ENCODE peak calls at places on chromosomes 2 and 18, in six cellular contexts. I is natural killer cell; D is T-cell; P is Right ventricle myocardium inferior; N is upper lobe of right lung; M is activated T-cell treated with anti-CD3 and anti-CD28 coated beads, Interleukin-2, amount 50 U/mL, for 4 hours. Q is an unnamed sample.
A peak's percentile ranks its signal among the peaks of the same experiment; 100 is the strongest.

GRCh38 chr2:188478724-188479123 is 187.1 kb downstream of the GULP1 start:
- ATAC-seq in I (no peak), D (no peak), P (no peak), N (no peak), M (peak; percentile 10), Q (no peak)

GRCh38 chr2:80002112-80002511 is 302.4 kb downstream of the LRRTM1 start:
- ATAC-seq in I (no peak), D (no peak), P (no peak), N (no peak), M (no peak), Q (no peak)

GRCh38 chr2:23745726-23746105 is 181.2 kb downstream of the ATAD2B start:
- ATAC-seq in I (no peak), D (no peak), P (peak; percentile 96), N (peak; percentile 36), M (no peak), Q (peak; percentile 92)

GRCh38 chr2:108612514-108613183 is 78.4 kb downstream of the LIMS1 start:
- ATAC-seq in I (peak; percentile 74), D (peak; percentile 75), P (no peak), N (peak; percentile 66), M (peak; percentile 87), Q (no peak)

GRCh38 chr2:180075763-180076362 is 68.8 kb upstream of the CWC22 start:
- ATAC-seq in I (no peak), D (no peak), P (no peak), N (no peak), M (no peak), Q (no peak)

GRCh38 chr18:77560334-77560970 is 310.8 kb downstream of the GALR1 start:
- ATAC-seq in I (no peak), D (no peak), P (no peak), N (no peak), M (peak; percentile 83), Q (no peak)

GRCh38 chr18:48053881-48054586 is 123.6 kb upstream of the SMAD2 start:
- ATAC-seq in I (no peak), D (no peak), P (no peak), N (no peak), M (no peak), Q (no peak)

GRCh38 chr2:120589782-120590608 is 145.7 kb upstream of the GLI2 start:
- ATAC-seq in I (no peak), D (no peak), P (no peak), N (peak; percentile 71), M (no peak), Q (no peak)

GRCh38 chr2:128791120-128791982 is 472.7 kb upstream of the HS6ST1 start:
- ATAC-seq in I (no peak), D (no peak), P (no peak), N (no peak), M (no peak), Q (no peak)

GRCh38 chr2:163610817-163611556 is 124.8 kb downstream of the FIGN start:
- ATAC-seq in I (no peak), D (no peak), P (peak; percentile 20), N (peak; percentile 59), M (no peak), Q (no peak)

GRCh38 chr18:35045808-35046207 is 4.6 kb downstream of the MAPRE2 start:
- ATAC-seq in I (no peak), D (no peak), P (no peak), N (no peak), M (no peak), Q (no peak)

GRCh38 chr2:48434101-48434500 is 95.9 kb upstream of the STON1 start:
- ATAC-seq in I (no peak), D (no peak), P (no peak), N (no peak), M (no peak), Q (no peak)

GRCh38 chr18:77049938-77050337 is 82.6 kb downstream of the MBP start:
- ATAC-seq in I (no peak), D (no peak), P (no peak), N (no peak), M (no peak), Q (peak; percentile 80)

GRCh38 chr18:41783065-41783818 is 171.8 kb upstream of the PIK3C3 start:
- ATAC-seq in I (no peak), D (no peak), P (no peak), N (no peak), M (no peak), Q (no peak)

GRCh38 chr2:25410370-25410769 is 68.6 kb upstream of the DNMT3A start:
- ATAC-seq in I (no peak), D (no peak), P (no peak), N (no peak), M (no peak), Q (no peak)

GRCh38 chr2:199535445-199536177 is 77.9 kb upstream of the SATB2 start:
- ATAC-seq in I (no peak), D (no peak), P (no peak), N (no peak), M (no peak), Q (no peak)

GRCh38 chr2:54814367-54815155 is 91.1 kb downstream of the EML6 start:
- ATAC-seq in I (no peak), D (no peak), P (no peak), N (no peak), M (no peak), Q (no peak)

GRCh38 chr2:179909845-179910734 is 48.7 kb upstream of the ZNF385B start:
- ATAC-seq in I (no peak), D (no peak), P (no peak), N (no peak), M (no peak), Q (no peak)

GRCh38 chr2:239824866-239825704 is 200.1 kb downstream of the NDUFA10 start:
- ATAC-seq in I (no peak), D (no peak), P (no peak), N (no peak), M (no peak), Q (no peak)

GRCh38 chr18:37985126-37985525 is 419.5 kb upstream of the CELF4 start:
- ATAC-seq in I (no peak), D (no peak), P (no peak), N (no peak), M (no peak), Q (no peak)

GRCh38 chr2:163713534-163714311 is 22.1 kb downstream of the FIGN start:
- ATAC-seq in I (no peak), D (no peak), P (no peak), N (no peak), M (no peak), Q (no peak)

GRCh38 chr2:113872201-113872600 is 17.7 kb upstream of the ACTR3 start:
- ATAC-seq in I (no peak), D (no peak), P (no peak), N (no peak), M (no peak), Q (no peak)

Q was measured in gastroesophageal sphincter.